ENCODE peak calls at places on chromosomes 11 and 22, in seven cellular contexts. J is iPS DF 6.9; F is thyroid gland; R is iris pigment epithelial cell; K is LHCN-M2; Y is GM04503; P is stimulated activated CD4-positive, alpha-beta T cell treated with anti-CD3 and anti-CD28 coated beads, Interleukin-2, amount 100 ng/mL, for 24 hours. T is an unnamed sample.

GRCh38 chr11:2783536-2784082 is 83.8 kb upstream of the KCNQ1OT1 start:
- DNase-seq in J (no peak), K (peak; percentile 5), Y (no peak), P (no peak), F (no peak), R (no peak), T (no peak)

GRCh38 chr11:13970986-13971385 is 8.5 kb downstream of the SPON1 start:
- DNase-seq in F (peak; percentile 49), Y (no peak), J (no peak), R (no peak), K (peak; percentile 26), P (no peak), T (no peak)

GRCh38 chr11:72113170-72113808 is 794 bp upstream of the ANAPC15 start:
- DNase-seq in J (no peak), R (peak; percentile 30), K (peak; percentile 55), F (no peak), P (no peak), Y (peak; percentile 77), T (no peak)

GRCh38 chr11:20601221-20601914 is 2.0 kb downstream of the SLC6A5 start:
- DNase-seq in K (no peak), Y (no peak), R (no peak), P (no peak), J (no peak), F (no peak), T (no peak)

GRCh38 chr11:61493832-61494231 is 14.7 kb upstream of the LRRC10B start:
- DNase-seq in P (no peak), F (no peak), Y (no peak), J (no peak), K (no peak), R (no peak), T (no peak)

GRCh38 chr11:134033696-134034491 is 35.0 kb upstream of the JAM3 start:
- DNase-seq in P (peak; percentile 68), R (peak; percentile 85), F (peak; percentile 92), J (peak; percentile 83), K (peak; percentile 73), Y (peak; percentile 73), T (peak; percentile 38)

GRCh38 chr11:46277313-46277622 is 194 bp upstream of the CREB3L1 start:
- DNase-seq in K (peak; percentile 65), P (no peak), J (no peak), F (peak; percentile 73), R (peak; percentile 59), Y (no peak), T (no peak)

GRCh38 chr11:2940930-2941821 is 12.0 kb upstream of the PHLDA2 start:
- DNase-seq in F (peak; percentile 73), P (no peak), J (no peak), Y (no peak), R (no peak), K (peak; percentile 59), T (no peak)

GRCh38 chr11:45580399-45580798 is 85.0 kb downstream of the CHST1 start:
- DNase-seq in P (no peak), F (peak; percentile 60), R (peak; percentile 58), K (peak; percentile 20), Y (no peak), J (no peak), T (no peak)

GRCh38 chr11:75589933-75590332 is 27.9 kb downstream of the SERPINH1 start:
- DNase-seq in J (no peak), P (no peak), K (no peak), R (no peak), F (peak; percentile 47), Y (no peak), T (no peak)

GRCh38 chr22:27641049-27641790 is 160.3 kb downstream of the MN1 start:
- DNase-seq in J (no peak), F (no peak), Y (no peak), R (no peak), P (no peak), K (no peak), T (no peak)

GRCh38 chr11:9771126-9771624 is 107.3 kb downstream of the SWAP70 start:
- DNase-seq in R (no peak), J (no peak), F (no peak), Y (no peak), P (no peak), K (no peak), T (no peak)

GRCh38 chr11:33736148-33736809 is at the start of gene CD59:
- DNase-seq in Y (no peak), P (peak; percentile 95), J (peak; percentile 90), F (peak; percentile 99), R (peak; percentile 94), K (peak; percentile 89), T (peak; percentile 41)

GRCh38 chr22:18935889-18936529 is at the start of gene PRODH:
- DNase-seq in R (no peak), Y (no peak), K (no peak), P (no peak), J (no peak), F (no peak), T (no peak)

GRCh38 chr11:61610905-61611304 is 30.0 kb upstream of the SYT7 start:
- DNase-seq in Y (no peak), R (no peak), K (no peak), P (no peak), F (no peak), J (no peak), T (no peak)

GRCh38 chr11:122668562-122669090 is 13.1 kb downstream of the UBASH3B start:
- DNase-seq in J (no peak), F (no peak), R (peak; percentile 36), K (peak; percentile 94), P (no peak), Y (peak; percentile 72), T (no peak)

GRCh38 chr11:9787981-9788521 is 124.2 kb downstream of the SWAP70 start:
- DNase-seq in Y (peak; percentile 98), R (peak; percentile 92), J (no peak), P (no peak), K (peak; percentile 100), F (peak; percentile 63), T (peak; percentile 55)